ENCODE peak calls at places on chromosomes 2 and 18, in nine cellular contexts. O, C, T, N, U, D, W, Z and K are unnamed samples.
A peak's percentile ranks its signal among the peaks of the same experiment; 100 is the strongest.

GRCh38 chr2:136246086-136246669 is 128.2 kb upstream of the CXCR4 start:
- DNase-seq in Z (no peak), N (no peak), W (peak; percentile 53), O (peak; percentile 56), D (peak; percentile 28), C (peak; percentile 92), U (peak; percentile 37), T (peak; percentile 4), K (peak; percentile 95)

GRCh38 chr2:27009716-27010115 is 23.0 kb upstream of the TMEM214 start:
- DNase-seq in D (no peak), C (no peak), T (no peak), O (no peak), W (no peak), N (no peak), U (no peak), Z (no peak), K (no peak)

GRCh38 chr2:100603945-100604633 is 41.3 kb downstream of the PDCL3 start:
- DNase-seq in Z (no peak), O (no peak), W (no peak), N (no peak), U (no peak), D (no peak), C (no peak), T (no peak), K (no peak)

GRCh38 chr2:239751719-239752355 is 273.3 kb downstream of the NDUFA10 start:
- DNase-seq in N (no peak), T (no peak), C (peak; percentile 24), O (no peak), D (no peak), U (no peak), Z (no peak), W (no peak), K (peak; percentile 82)

GRCh38 chr2:104945211-104945610 is 91.3 kb downstream of the POU3F3 start:
- DNase-seq in T (no peak), W (no peak), U (no peak), C (no peak), Z (no peak), D (no peak), O (no peak), N (no peak), K (no peak)

GRCh38 chr2:85071096-85071495 is 62.1 kb upstream of the TCF7L1 start:
- DNase-seq in U (no peak), Z (no peak), D (no peak), O (no peak), C (no peak), W (no peak), T (peak; percentile 29), N (no peak), K (no peak)

GRCh38 chr18:76213996-76214395 is 281.0 kb downstream of the ZNF516 start:
- DNase-seq in T (no peak), C (no peak), W (no peak), U (no peak), O (no peak), D (no peak), N (no peak), Z (no peak), K (no peak)

GRCh38 chr2:112229365-112229764 is 25.5 kb downstream of the ZC3H8 start:
- DNase-seq in C (peak; percentile 21), T (no peak), W (no peak), U (no peak), O (no peak), D (no peak), Z (no peak), N (peak; percentile 16), K (no peak)

DNA sequence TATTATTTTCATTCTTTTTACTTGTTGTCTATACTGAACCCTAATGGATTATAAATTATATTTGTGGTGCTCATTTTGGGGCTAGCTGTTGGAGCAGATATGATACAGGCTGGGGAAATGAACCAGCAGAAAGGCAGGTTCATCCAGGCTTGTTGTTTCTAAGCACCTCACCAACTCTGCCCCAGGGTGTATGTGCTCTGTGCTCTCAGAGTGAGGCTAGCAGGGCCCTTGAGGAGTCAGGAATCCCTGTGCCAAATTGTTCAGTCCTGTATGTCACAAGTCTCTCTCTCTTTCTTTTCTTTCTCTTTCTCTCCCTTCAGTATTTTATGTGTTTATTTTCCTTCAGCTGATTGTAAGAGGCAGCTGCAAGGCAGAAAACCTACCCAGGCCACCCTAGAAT is 181.1 kb upstream of the DPP10 start:
- DNase-seq in D (no peak), U (no peak), O (no peak), N (no peak), W (no peak), Z (no peak), T (no peak), C (no peak), K (no peak)
- TF ChIP-seq POLR2A in D (no peak), U (no peak), O (no peak), N (no peak), W (no peak), Z (no peak), T (no peak), C (no peak), K (no peak)

GRCh38 chr2:203646266-203646864 is 60.1 kb upstream of the CD28 start:
- DNase-seq in W (no peak), U (no peak), O (no peak), C (no peak), N (no peak), T (no peak), Z (no peak), D (no peak), K (no peak)
- TF ChIP-seq CTCF in W (no peak), U (no peak), O (no peak), C (no peak), N (no peak), T (no peak), Z (no peak), D (no peak), K (no peak)

GRCh38 chr18:49813321-49814146 is at the start of gene ACAA2:
- DNase-seq in D (peak; percentile 35), T (peak; percentile 83), W (peak; percentile 50), Z (peak; percentile 72), U (peak; percentile 93), O (peak; percentile 89), C (peak; percentile 90), N (peak; percentile 81), K (peak; percentile 88)
- TF ChIP-seq POLR2A in D (peak; percentile 37), T (peak; percentile 62), W (peak; percentile 66), Z (peak; percentile 72), U (peak; percentile 88), O (no peak), C (peak; percentile 56), N (no peak), K (peak; percentile 69)

DNA sequence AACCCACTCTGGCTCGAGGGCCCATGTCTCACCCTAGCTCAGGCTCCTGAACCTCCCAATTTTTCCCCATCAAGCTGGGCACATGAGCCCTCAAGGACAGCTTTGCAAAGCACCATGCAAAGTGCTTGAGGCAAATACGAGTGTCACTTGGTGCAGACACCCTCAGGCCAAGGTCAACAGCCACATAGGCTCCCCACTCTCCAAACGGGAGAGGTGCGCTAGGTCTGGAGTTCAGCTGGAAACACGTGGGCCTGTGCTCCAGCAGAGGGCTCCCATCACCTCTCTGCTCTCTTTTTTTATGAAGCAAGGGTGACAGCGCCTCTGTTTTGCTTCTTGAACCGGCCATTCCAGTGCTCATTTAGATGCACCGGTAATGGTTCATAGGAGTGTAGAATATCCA is 11.9 kb upstream of the ARHGAP25 start:
- DNase-seq in C (no peak), N (no peak), O (no peak), Z (peak; percentile 28), U (no peak), W (peak; percentile 6), T (no peak), D (no peak), K (peak; percentile 54)
- TF ChIP-seq CTCF in C (no peak), N (no peak), O (no peak), Z (peak; percentile 58), U (no peak), W (peak; percentile 49), T (no peak), D (peak; percentile 7), K (peak; percentile 35)

GRCh38 chr2:17591846-17592245 is 51.4 kb downstream of the VSNL1 start:
- DNase-seq in T (no peak), D (no peak), O (no peak), Z (no peak), U (no peak), C (no peak), N (no peak), W (no peak), K (no peak)

GRCh38 chr2:17592731-17593409 is 52.4 kb downstream of the VSNL1 start:
- DNase-seq in T (no peak), W (no peak), C (no peak), N (no peak), D (no peak), U (no peak), O (no peak), Z (no peak), K (no peak)

GRCh38 chr2:17593445-17593840 is 52.9 kb downstream of the VSNL1 start:
- DNase-seq in W (no peak), O (no peak), N (no peak), D (no peak), T (no peak), Z (no peak), C (no peak), U (no peak), K (no peak)

GRCh38 chr2:17594533-17595391 is 54.3 kb downstream of the VSNL1 start:
- DNase-seq in Z (no peak), C (no peak), N (no peak), U (no peak), O (no peak), T (peak; percentile 50), W (no peak), D (no peak), K (no peak)

GRCh38 chr2:17593841-17594482 is 53.5 kb downstream of the VSNL1 start:
- DNase-seq in O (no peak), Z (no peak), U (no peak), D (no peak), T (peak; percentile 36), C (no peak), N (no peak), W (no peak), K (no peak)
- TF ChIP-seq POLR2A in O (no peak), Z (no peak), U (no peak), D (no peak), T (no peak), C (no peak), N (no peak), W (no peak), K (no peak)

DNA sequence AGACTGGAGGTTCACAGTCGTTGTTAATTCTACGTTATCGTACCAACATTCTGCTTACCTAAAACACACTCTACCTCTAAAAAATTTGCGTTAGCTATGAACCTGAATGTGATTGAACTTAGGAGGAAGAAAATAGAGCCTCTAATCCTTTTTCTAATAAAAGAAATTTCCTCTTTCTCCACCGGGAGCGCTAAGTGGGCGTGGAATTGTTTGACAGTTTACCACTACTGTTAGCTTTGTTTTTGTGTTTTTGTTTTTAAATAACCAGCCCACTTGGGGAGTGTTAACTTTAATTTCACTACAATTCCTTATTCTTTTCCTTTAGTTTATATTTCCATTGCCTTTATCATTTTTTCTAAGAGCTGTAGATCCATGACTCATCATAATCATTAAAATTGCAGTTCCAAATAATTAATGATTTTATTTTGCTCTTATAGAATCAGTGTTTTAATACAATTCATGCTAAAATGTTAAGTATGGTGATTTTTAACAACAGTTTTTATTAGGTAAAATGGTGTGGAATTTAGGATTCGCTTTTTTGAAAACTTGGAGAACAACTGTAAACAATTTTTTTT is 55.0 kb upstream of the ITM2C start:
- DNase-seq in D (peak; percentile 13), T (no peak), C (no peak), O (no peak), N (no peak), Z (no peak), U (no peak), W (no peak), K (no peak)
- TF ChIP-seq CTCF in D (peak; percentile 32), T (peak; percentile 28), C (no peak), O (no peak), N (no peak), Z (peak; percentile 22), U (no peak), W (peak; percentile 53), K (no peak)

GRCh38 chr2:86441392-86441788 is 219 bp downstream of the KDM3A start:
- DNase-seq in N (no peak), D (no peak), O (no peak), T (no peak), U (no peak), Z (no peak), C (no peak), W (no peak), K (no peak)
- TF ChIP-seq POLR2A in N (no peak), D (peak; percentile 93), O (no peak), T (peak; percentile 95), U (no peak), Z (peak; percentile 89), C (peak; percentile 91), W (no peak), K (peak; percentile 73)